ENCODE peak calls at places on chromosomes 4 and X, in five cellular contexts. I is HL-60, W is GM23338, V is ascending aorta, G is H9. T is an unnamed sample.

GRCh38 chr4:40564815-40565505 is 64.7 kb downstream of the RBM47 start:
- DNase-seq in I (no peak), W (peak), V (no peak), G (no peak), T (no peak)

GRCh38 chrX:141669689-141670088 is 28.9 kb downstream of the SPANXD start:
- DNase-seq in I (no peak), W (no peak), V (no peak), G (no peak), T (no peak)

GRCh38 chrX:2521092-2521926 is 20.5 kb upstream of the DHRSX start:
- DNase-seq in I (peak), W (no peak), V (no peak), G (no peak), T (no peak)

GRCh38 chr4:150268444-150268843 is 190.2 kb downstream of the DCLK2 start:
- DNase-seq in I (no peak), W (no peak), V (no peak), G (no peak), T (no peak)

GRCh38 chrX:9465380-9466114 is 689 bp downstream of the TBL1X start:
- DNase-seq in I (no peak), W (peak), V (no peak), G (no peak), T (no peak)

GRCh38 chr4:75434105-75434504 is 80.1 kb downstream of the RCHY1 start:
- DNase-seq in I (no peak), W (no peak), V (no peak), G (no peak), T (no peak)

GRCh38 chr4:33883111-33883510 is 2361.2 kb downstream of the ARAP2 start:
- DNase-seq in I (no peak), W (no peak), V (no peak), G (no peak), T (no peak)

GRCh38 chr4:955161-955921 is 18.0 kb downstream of the DGKQ start:
- DNase-seq in I (no peak), W (no peak), V (no peak), G (no peak), T (no peak)

GRCh38 chr4:40314951-40315350 is 20.2 kb upstream of the CHRNA9 start:
- DNase-seq in I (peak), W (no peak), V (no peak), G (no peak), T (no peak)

GRCh38 chr4:84146300-84146942 is 352.7 kb downstream of the NKX6-1 start:
- DNase-seq in I (no peak), W (no peak), V (no peak), G (no peak), T (no peak)

GRCh38 chrX:19739683-19740082 is 147.7 kb downstream of the SH3KBP1 start:
- DNase-seq in I (peak), W (peak), V (peak), G (peak), T (peak)

GRCh38 chr4:24988776-24989175 is 42.0 kb downstream of the LGI2 start:
- DNase-seq in I (peak), W (peak), V (no peak), G (peak), T (no peak)

GRCh38 chr4:78059524-78059889 is 2.4 kb downstream of the FRAS1 start:
- DNase-seq in I (peak), W (peak), V (no peak), G (peak), T (peak)

GRCh38 chrX:103792916-103793540 is 16.4 kb downstream of the PLP1 start:
- DNase-seq in I (no peak), W (no peak), V (no peak), G (no peak), T (peak)

GRCh38 chrX:9681422-9681821 is 84.2 kb downstream of the GPR143 start:
- DNase-seq in I (no peak), W (no peak), V (no peak), G (no peak), T (no peak)

GRCh38 chr4:143420227-143420626 is 83.6 kb downstream of the GAB1 start:
- DNase-seq in I (no peak), W (no peak), V (no peak), G (no peak), T (no peak)

GRCh38 chr4:105061136-105061696 is 85.5 kb upstream of the TET2 start:
- DNase-seq in I (peak), W (peak), V (no peak), G (peak), T (peak)

GRCh38 chrX:10620121-10620699 is at the start of gene MID1:
- DNase-seq in I (no peak), W (peak), V (peak), G (peak), T (peak)

GRCh38 chrX:30572004-30572403 is 5.6 kb downstream of the TASL start:
- DNase-seq in I (no peak), W (no peak), V (no peak), G (no peak), T (no peak)

GRCh38 chrX:30572678-30573077 is 4.9 kb downstream of the TASL start:
- DNase-seq in I (no peak), W (no peak), V (no peak), G (no peak), T (no peak)

GRCh38 chrX:30573125-30573524 is 4.4 kb downstream of the TASL start:
- DNase-seq in I (no peak), W (no peak), V (no peak), G (no peak), T (no peak)

DNA sequence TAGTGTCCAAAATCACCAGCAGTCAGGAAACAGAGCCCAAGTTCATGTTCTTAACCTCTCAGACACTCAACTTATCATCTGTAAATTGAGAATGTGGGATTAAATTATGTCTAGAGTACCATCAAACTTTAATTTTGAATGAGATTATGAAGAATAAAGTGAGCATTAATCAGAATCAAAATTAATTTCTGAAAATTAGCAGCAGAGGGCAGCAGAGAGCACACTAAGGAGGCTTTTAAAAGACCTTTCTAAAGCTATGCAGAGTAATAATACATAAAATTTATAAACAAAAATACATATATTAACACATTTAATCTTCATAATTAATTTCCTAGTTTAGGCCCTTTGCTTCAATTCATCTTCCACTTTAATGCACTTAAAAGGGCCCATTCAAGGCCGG is 7.1 kb downstream of the TASL start:
- DNase-seq in I (no peak), W (peak), V (no peak), G (no peak), T (peak)
- TF ChIP-seq CTCF in I (peak), W (peak), V (peak), G (peak), T (peak)

GRCh38 chr4:144575181-144575580 is 70.8 kb upstream of the HHIP start:
- DNase-seq in I (no peak), W (peak), V (no peak), G (no peak), T (no peak)
- TF ChIP-seq CTCF in I (no peak), W (peak), V (no peak), G (peak), T (no peak)

DNA sequence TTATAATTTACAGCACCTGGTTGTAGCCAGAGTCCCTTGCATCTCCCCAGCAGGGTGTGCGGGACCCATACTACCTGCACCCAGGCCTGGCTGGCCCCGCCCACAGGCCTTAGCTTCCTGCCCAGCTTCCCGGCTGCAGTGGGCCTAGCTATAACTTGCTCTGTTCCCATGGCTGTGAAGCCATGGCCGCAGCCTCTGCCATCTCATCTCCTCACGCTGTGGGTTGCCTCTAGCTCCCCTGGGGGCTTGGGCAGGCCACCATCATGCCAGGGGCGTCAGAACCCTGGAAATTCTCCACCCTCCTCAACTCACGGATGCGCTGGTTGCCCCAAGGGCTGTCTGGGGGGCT is 26.1 kb upstream of the SORBS2 start:
- DNase-seq in I (no peak), W (peak), V (no peak), G (peak), T (no peak)
- TF ChIP-seq CTCF in I (no peak), W (no peak), V (no peak), G (no peak), T (no peak)

GRCh38 chr4:9602389-9602914 is 158.2 kb downstream of the DEFB131A start:
- DNase-seq in I (no peak), W (no peak), V (no peak), G (no peak), T (no peak)

DNA sequence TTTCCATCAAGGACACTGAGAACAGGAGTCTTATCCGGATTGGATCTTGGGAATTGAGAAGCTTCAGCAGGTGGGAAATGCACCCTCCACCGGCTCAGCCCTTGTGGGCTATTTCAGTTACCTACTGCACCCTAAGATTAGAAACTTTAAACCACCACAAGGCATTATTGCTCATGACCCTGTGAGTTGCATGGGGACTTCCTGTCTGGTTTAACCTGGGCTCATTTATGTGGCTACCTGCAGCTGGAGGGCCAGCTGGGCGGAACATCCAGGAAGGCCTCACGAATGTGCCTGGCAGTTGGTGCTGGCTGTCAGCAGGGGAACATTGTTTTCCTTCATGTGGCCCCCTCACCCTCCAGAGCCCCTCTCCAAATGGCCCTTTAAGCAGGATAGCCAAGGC is 164.1 kb downstream of the DEFB131A start:
- DNase-seq in I (no peak), W (no peak), V (no peak), G (no peak), T (no peak)
- TF ChIP-seq CTCF in I (no peak), W (no peak), V (no peak), G (no peak), T (no peak)

T was measured in astrocyte of the cerebellum.